ENCODE peak calls at places on chromosomes 12 and 14, in six cellular contexts. R is naive thymus-derived CD4-positive, alpha-beta T cell; F is left ventricle myocardium inferior; S is tibial nerve; U is cardiac fibroblast; I is NB4. P is an unnamed sample.

GRCh38 chr12:67451206-67451605 is 182.0 kb downstream of the CAND1 start:
- DNase-seq in R (no peak), F (no peak), S (no peak), U (no peak), I (no peak), P (no peak)

GRCh38 chr12:91191516-91192111 is 9.0 kb upstream of the DCN start:
- DNase-seq in R (no peak), F (no peak), S (no peak), U (no peak), I (no peak), P (no peak)

GRCh38 chr14:73026243-73026844 is 562 bp downstream of the ZFYVE1 start:
- DNase-seq in R (no peak), F (no peak), S (peak), U (no peak), I (peak), P (no peak)

GRCh38 chr12:106296179-106296877 is 6.2 kb upstream of the TCP11L2 start:
- DNase-seq in R (no peak), F (no peak), S (no peak), U (peak), I (no peak), P (peak)

GRCh38 chr12:113891737-113892520 is 74.2 kb downstream of the RBM19 start:
- DNase-seq in R (no peak), F (no peak), S (no peak), U (no peak), I (no peak), P (no peak)

GRCh38 chr14:73771848-73772705 is 57.9 kb upstream of the PNMA1 start:
- DNase-seq in R (peak), F (no peak), S (no peak), U (peak), I (peak), P (no peak)

GRCh38 chr12:58916891-58917570 is 3.3 kb downstream of the LRIG3 start:
- DNase-seq in R (no peak), F (no peak), S (no peak), U (peak), I (no peak), P (peak)

GRCh38 chr14:67942311-67942710 is 122.7 kb downstream of the RAD51B start:
- DNase-seq in R (no peak), F (no peak), S (no peak), U (no peak), I (no peak), P (peak)

GRCh38 chr12:28569698-28570411 is 379.6 kb downstream of the CCDC91 start:
- DNase-seq in R (no peak), F (no peak), S (peak), U (peak), I (peak), P (peak)

GRCh38 chr12:67457136-67457535 is 188.0 kb downstream of the CAND1 start:
- DNase-seq in R (no peak), F (no peak), S (no peak), U (no peak), I (no peak), P (peak)

GRCh38 chr12:6697584-6698351 is 2.8 kb downstream of the PIANP start:
- DNase-seq in R (no peak), F (no peak), S (no peak), U (peak), I (peak), P (peak)

GRCh38 chr12:116497051-116497529 is 62.1 kb upstream of the MAP1LC3B2 start:
- DNase-seq in R (no peak), F (no peak), S (no peak), U (no peak), I (no peak), P (no peak)

DNA sequence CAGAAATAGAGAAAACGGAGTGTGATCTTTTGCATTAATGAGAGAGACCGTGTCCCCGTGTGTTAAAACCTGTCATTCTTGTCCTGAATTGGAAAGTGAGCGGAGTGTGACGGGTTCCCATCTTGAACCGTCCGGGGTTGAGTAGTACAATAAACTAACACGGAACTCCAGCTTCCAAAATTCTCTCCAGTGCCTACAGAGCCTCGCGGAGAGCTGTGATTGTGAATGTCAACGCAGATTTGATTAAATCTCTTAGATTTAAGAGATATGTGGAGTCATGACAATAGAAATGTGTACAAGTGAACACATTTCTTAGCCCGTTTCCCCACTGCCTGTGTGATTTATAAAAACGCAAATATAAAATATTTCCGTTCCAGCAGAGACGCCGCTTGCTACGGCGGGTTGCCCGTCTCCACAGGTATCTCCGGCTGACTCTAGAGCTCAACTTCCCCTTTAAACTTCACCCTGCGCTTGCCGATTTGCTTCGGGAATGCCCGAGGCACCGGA is 459 bp upstream of the METAP2 start:
- DNase-seq in R (no peak), F (no peak), S (peak), U (peak), I (peak), P (peak)
- H3K4me3 ChIP-seq in R (peak), F (peak), S (peak), U (peak), I (peak), P (peak)

DNA sequence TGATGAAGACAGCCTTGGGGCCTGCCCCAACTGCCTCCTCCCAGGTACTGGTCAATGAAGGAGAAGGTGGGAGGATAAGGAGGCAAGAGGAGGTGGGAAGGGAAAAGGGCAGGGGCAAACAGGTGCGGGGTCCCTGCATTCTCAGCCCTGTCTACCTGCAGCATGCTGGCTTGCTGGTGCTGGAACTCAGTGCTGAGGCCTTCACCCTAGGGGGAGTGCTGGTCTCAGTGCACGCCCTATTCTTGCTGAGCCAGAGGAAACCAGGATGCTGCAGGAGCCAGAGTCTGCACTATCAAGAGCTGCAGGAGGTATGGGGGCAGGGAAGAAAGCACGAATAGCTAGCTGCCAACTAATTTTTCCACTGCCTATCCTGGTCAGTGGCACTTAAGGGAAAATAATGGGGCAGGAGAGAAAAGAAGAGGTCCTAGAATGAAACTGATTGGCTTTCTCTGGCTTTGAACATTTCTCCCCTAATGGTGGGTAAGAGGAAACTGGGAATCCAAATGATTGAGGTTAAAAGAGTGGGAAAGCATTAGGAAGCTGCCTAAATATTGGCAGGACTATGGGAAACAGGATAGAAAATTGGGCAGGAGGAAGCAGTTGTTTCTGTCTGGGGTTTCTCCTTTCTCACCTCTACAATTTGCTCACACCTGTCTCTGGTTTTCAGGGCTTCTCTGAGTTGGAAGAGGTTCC is 1.8 kb downstream of the TMEM253 start:
- DNase-seq in R (no peak), F (no peak), S (no peak), U (no peak), I (no peak), P (no peak)
- H3K4me3 ChIP-seq in R (peak), F (peak), S (no peak), U (peak), I (peak), P (no peak)

GRCh38 chr14:103184046-103184445 is 60.8 kb downstream of the TNFAIP2 start:
- DNase-seq in R (no peak), F (no peak), S (no peak), U (no peak), I (no peak), P (no peak)

GRCh38 chr14:103177376-103177775 is 54.1 kb downstream of the TNFAIP2 start:
- DNase-seq in R (no peak), F (no peak), S (no peak), U (no peak), I (no peak), P (no peak)

GRCh38 chr14:103179078-103179477 is 55.8 kb downstream of the TNFAIP2 start:
- DNase-seq in R (no peak), F (no peak), S (no peak), U (no peak), I (no peak), P (no peak)
- H3K4me3 ChIP-seq in R (no peak), F (no peak), S (no peak), U (no peak), I (no peak), P (no peak)

DNA sequence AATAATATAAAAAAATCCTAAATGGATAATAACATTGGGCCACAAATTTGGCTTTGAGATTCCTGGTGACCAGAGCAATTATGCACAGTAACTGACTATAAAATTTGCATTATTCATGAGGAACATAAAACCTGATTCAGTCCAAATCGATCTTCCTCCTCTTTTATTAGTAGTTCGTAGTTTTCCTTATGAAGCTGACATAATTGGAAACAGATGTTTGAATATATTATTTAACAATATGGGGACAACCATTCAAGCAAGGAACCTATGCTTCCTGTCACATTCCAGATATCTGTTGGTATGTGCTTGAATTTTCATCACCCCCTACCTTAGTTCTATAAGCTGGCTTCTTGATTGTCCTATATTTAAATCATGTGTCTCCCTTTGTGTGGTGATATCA is 34.9 kb downstream of the CCDC175 start:
- DNase-seq in R (no peak), F (no peak), S (no peak), U (no peak), I (no peak), P (no peak)
- H3K4me3 ChIP-seq in R (no peak), F (no peak), S (no peak), U (no peak), I (no peak), P (no peak)

GRCh38 chr12:99332936-99333591 is 314.5 kb upstream of the GARIN6 start:
- DNase-seq in R (no peak), F (no peak), S (no peak), U (no peak), I (no peak), P (no peak)
- H3K4me3 ChIP-seq in R (no peak), F (no peak), S (no peak), U (no peak), I (no peak), P (no peak)